ENCODE peak calls at places on chromosome X, in seven cellular contexts. L is K562, F is H1, V is HepG2, G is GM12891, U is GM12878, S is SK-N-SH. M is an unnamed sample.

GRCh38 chrX:44343412-44343942 is at the start of gene EFHC2:
- DNase-seq in V (no peak), S (peak), F (no peak), U (no peak), G (no peak), L (peak), M (no peak)

GRCh38 chrX:134990475-134991473 is at the start of gene SMIM10:
- DNase-seq in G (peak), U (no peak), V (no peak), F (no peak), L (peak), S (peak), M (peak)

GRCh38 chrX:133527825-133528224 is 112.5 kb upstream of the GPC4 start:
- DNase-seq in G (no peak), L (no peak), F (no peak), U (no peak), S (no peak), V (no peak), M (no peak)

GRCh38 chrX:63050225-63050624 is 300.9 kb downstream of the SPIN4 start:
- DNase-seq in L (no peak), S (peak), U (peak), G (no peak), V (no peak), F (no peak), M (no peak)

GRCh38 chrX:150348365-150348764 is 14.8 kb upstream of the MAMLD1 start:
- DNase-seq in G (no peak), U (no peak), F (peak), S (no peak), V (no peak), L (no peak), M (no peak)

GRCh38 chrX:111244238-111244750 is 26.0 kb downstream of the CAPN6 start:
- DNase-seq in F (no peak), G (no peak), V (peak), S (peak), U (no peak), L (peak), M (no peak)

GRCh38 chrX:136112781-136113180 is 34.6 kb upstream of the FHL1 start:
- DNase-seq in S (no peak), L (no peak), U (no peak), V (no peak), F (no peak), G (no peak), M (no peak)

GRCh38 chrX:53831662-53832635 is 145.4 kb upstream of the HUWE1 start:
- DNase-seq in F (no peak), U (peak), L (peak), G (peak), V (peak), S (peak), M (no peak)

GRCh38 chrX:107968623-107969022 is 13.5 kb downstream of the TEX13B start:
- DNase-seq in L (no peak), V (no peak), F (no peak), U (no peak), G (no peak), S (no peak), M (no peak)

GRCh38 chrX:150038977-150039599 is 100.8 kb upstream of the EOLA2 start:
- DNase-seq in S (no peak), V (no peak), F (no peak), G (no peak), L (no peak), U (no peak), M (no peak)

GRCh38 chrX:74537011-74537390 is 77.4 kb downstream of the RLIM start:
- DNase-seq in U (no peak), G (no peak), S (no peak), V (no peak), F (no peak), L (no peak), M (no peak)

GRCh38 chrX:123818243-123818642 is 41.6 kb upstream of the XIAP start:
- DNase-seq in S (no peak), L (no peak), U (no peak), G (no peak), F (no peak), V (peak), M (no peak)

GRCh38 chrX:136659174-136659573 is 11.2 kb downstream of the CD40LG start:
- DNase-seq in G (no peak), S (no peak), F (no peak), U (no peak), V (no peak), L (no peak), M (no peak)

GRCh38 chrX:48896611-48897011 is 957 bp downstream of the TIMM17B start:
- DNase-seq in V (no peak), L (peak), U (no peak), S (no peak), G (no peak), F (no peak), M (no peak)

GRCh38 chrX:72048515-72049455 is 82.9 kb downstream of the RTL5 start:
- DNase-seq in G (no peak), U (no peak), S (peak), L (no peak), F (no peak), V (no peak), M (no peak)

GRCh38 chrX:154008521-154008920 is 11.2 kb downstream of the IRAK1 start:
- DNase-seq in L (no peak), S (peak), F (no peak), V (no peak), U (no peak), G (no peak), M (no peak)

GRCh38 chrX:54246866-54247265 is 63.8 kb upstream of the FAM120C start:
- DNase-seq in U (no peak), F (no peak), G (no peak), V (no peak), L (no peak), S (no peak), M (no peak)

GRCh38 chrX:103540145-103540544 is 20.9 kb upstream of the RAB40A start:
- DNase-seq in G (no peak), S (no peak), F (no peak), L (no peak), V (no peak), U (no peak), M (no peak)

GRCh38 chrX:49260221-49260985 is 4.1 kb downstream of the FOXP3 start:
- DNase-seq in U (no peak), F (no peak), V (no peak), G (no peak), L (no peak), S (no peak), M (no peak)

DNA sequence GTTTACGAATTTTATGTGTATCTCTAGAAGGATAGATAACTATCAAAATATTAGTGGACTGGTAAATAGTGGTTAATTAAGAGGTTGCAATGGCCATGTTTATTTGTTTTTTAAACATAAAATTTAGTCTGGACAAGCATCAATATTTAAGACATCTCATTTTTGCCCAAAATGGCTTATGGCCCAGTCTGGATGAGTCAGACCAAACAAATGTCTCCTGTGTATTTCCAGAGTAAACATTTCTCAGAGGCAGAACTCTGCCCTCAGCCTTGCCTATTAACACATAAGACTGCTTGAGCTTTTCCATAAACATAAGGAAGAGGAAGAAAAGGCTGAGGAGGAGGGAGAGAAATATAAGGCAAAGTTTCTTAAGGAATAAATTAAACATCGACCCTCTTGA is 277.1 kb upstream of the DIAPH2 start:
- DNase-seq in U (no peak), S (no peak), V (peak), L (no peak), G (no peak), F (no peak), M (no peak)
- TF ChIP-seq POLR2AphosphoS5 in U (no peak), S (no peak), V (no peak), L (no peak), G (no peak), F (no peak), M (no peak)

GRCh38 chrX:132367984-132368383 is 120.9 kb downstream of the MBNL3 start:
- DNase-seq in S (no peak), U (no peak), V (peak), G (no peak), F (no peak), L (no peak), M (no peak)

GRCh38 chrX:132375941-132376340 is 112.9 kb downstream of the MBNL3 start:
- DNase-seq in U (no peak), F (no peak), G (no peak), V (no peak), S (no peak), L (peak), M (no peak)

GRCh38 chrX:132369650-132370049 is 119.2 kb downstream of the MBNL3 start:
- DNase-seq in F (no peak), L (no peak), V (peak), U (no peak), G (no peak), S (no peak), M (no peak)

GRCh38 chrX:132373610-132374009 is 115.2 kb downstream of the MBNL3 start:
- DNase-seq in S (no peak), V (no peak), G (no peak), F (no peak), U (no peak), L (no peak), M (no peak)
- TF ChIP-seq TAF1 in S (no peak), V (no peak), G (no peak), F (no peak), U (no peak), L (no peak), M (no peak)

GRCh38 chrX:69948398-69948797 is 101.3 kb downstream of the AWAT2 start:
- DNase-seq in F (no peak), L (no peak), V (no peak), G (no peak), S (no peak), U (no peak), M (no peak)
- TF ChIP-seq POLR2AphosphoS5 in F (no peak), L (no peak), V (no peak), G (no peak), S (no peak), U (no peak), M (no peak)

GRCh38 chrX:130805906-130806305 is 97.1 kb downstream of the ENOX2 start:
- DNase-seq in F (no peak), L (no peak), G (no peak), S (no peak), U (no peak), V (no peak), M (no peak)
- TF ChIP-seq TAF1 in F (no peak), L (no peak), G (no peak), S (no peak), U (no peak), V (no peak), M (no peak)

GRCh38 chrX:131279197-131279596 is 9.9 kb downstream of the IGSF1 start:
- DNase-seq in S (no peak), G (no peak), L (no peak), V (no peak), F (no peak), U (no peak), M (no peak)
- TF ChIP-seq POLR2AphosphoS5 in S (no peak), G (no peak), L (no peak), V (no peak), F (no peak), U (no peak), M (no peak)

GRCh38 chrX:13506574-13506973 is 62.8 kb upstream of the EGFL6 start:
- DNase-seq in F (no peak), U (no peak), L (peak), G (peak), V (peak), S (peak), M (peak)
- TF ChIP-seq TAF1 in F (no peak), U (no peak), L (no peak), G (no peak), V (no peak), S (no peak), M (no peak)

M was measured in GM12892.